ENCODE peak calls at places on chromosomes 5 and 9, in nine cellular contexts. O is CD8-positive, alpha-beta T cell; I is heart right ventricle; N is T-helper 17 cell; J is posterior cingulate gyrus; W is colonic mucosa; C is mucosa of gallbladder; R is central memory CD8-positive, alpha-beta T cell; F is nephron progenitor cell. G is an unnamed sample.

GRCh38 chr9:26462213-26462612 is 430.4 kb downstream of the CAAP1 start:
- DNase-seq in I (no peak), W (no peak), F (no peak), R (no peak), J (no peak), O (no peak), N (no peak), C (no peak), G (no peak)

GRCh38 chr5:173341911-173342535 is 13.8 kb upstream of the STC2 start:
- DNase-seq in I (no peak), F (no peak), N (no peak), W (no peak), C (no peak), J (no peak), O (no peak), R (no peak), G (no peak)

GRCh38 chr9:102975246-102975645 is 19.9 kb upstream of the CYLC2 start:
- DNase-seq in C (no peak), J (no peak), F (no peak), O (no peak), N (no peak), I (no peak), R (no peak), W (no peak), G (no peak)

GRCh38 chr9:135607401-135608293 is 31.7 kb downstream of the GLT6D1 start:
- DNase-seq in R (peak), I (no peak), J (no peak), C (peak), N (no peak), F (peak), O (no peak), W (peak), G (no peak)

GRCh38 chr5:111584651-111585050 is 72.3 kb upstream of the STARD4 start:
- DNase-seq in J (no peak), O (no peak), I (no peak), C (peak), R (no peak), W (no peak), N (no peak), F (no peak), G (no peak)

GRCh38 chr9:111148994-111149759 is 110.9 kb upstream of the LPAR1 start:
- DNase-seq in W (no peak), C (no peak), O (no peak), J (no peak), N (no peak), F (no peak), R (no peak), I (peak), G (no peak)

GRCh38 chr5:128706269-128706668 is 168.2 kb upstream of the FBN2 start:
- DNase-seq in C (no peak), N (no peak), F (no peak), R (no peak), O (no peak), I (no peak), J (no peak), W (no peak), G (no peak)

GRCh38 chr9:81656871-81657337 is 32.4 kb downstream of the TLE1 start:
- DNase-seq in O (no peak), J (no peak), F (no peak), W (no peak), N (no peak), I (no peak), C (no peak), R (no peak), G (no peak)

GRCh38 chr5:37814699-37815098 is 25.1 kb downstream of the GDNF start:
- DNase-seq in C (no peak), I (no peak), O (no peak), J (no peak), R (no peak), N (no peak), F (no peak), W (no peak), G (no peak)

GRCh38 chr5:78009937-78010527 is 233.9 kb upstream of the TBCA start:
- DNase-seq in I (no peak), F (no peak), O (no peak), J (no peak), C (no peak), R (no peak), N (no peak), W (no peak), G (peak)

GRCh38 chr5:64384761-64385160 is 121.1 kb upstream of the RGS7BP start:
- DNase-seq in I (no peak), C (no peak), W (no peak), O (no peak), F (peak), J (no peak), N (no peak), R (no peak), G (no peak)

GRCh38 chr5:80399553-80400239 is 8.2 kb upstream of the ZFYVE16 start:
- DNase-seq in R (no peak), O (no peak), J (no peak), I (no peak), C (no peak), N (no peak), F (no peak), W (no peak), G (no peak)

GRCh38 chr9:104860280-104860679 is 67.7 kb downstream of the ABCA1 start:
- DNase-seq in J (no peak), C (no peak), O (no peak), I (no peak), R (no peak), W (no peak), F (no peak), N (no peak), G (no peak)

GRCh38 chr5:122151640-122152039 is 22.3 kb downstream of the ZNF474 start:
- DNase-seq in O (no peak), I (no peak), R (no peak), W (no peak), J (no peak), N (no peak), C (no peak), F (no peak), G (peak)

G was measured in GM04503.